ENCODE peak calls at places on chromosomes 3 and 15, in seven cellular contexts. One of them, this sample, is unnamed.

GRCh38 chr3:56971261-56971660 is 89.2 kb upstream of the SPATA12 start:
- DNase-seq in IMR-90: no peak
- DNase-seq in neuronal stem cell: no peak
- DNase-seq in H1: no peak
- DNase-seq in H9: peak; percentile 12
- DNase-seq in mesendoderm: no peak
- DNase-seq in trophoblast cell: no peak
- DNase-seq in this sample: no peak

GRCh38 chr15:50653156-50653743 is 33.3 kb downstream of the TRPM7 start:
- DNase-seq in IMR-90: no peak
- DNase-seq in neuronal stem cell: no peak
- DNase-seq in H1: no peak
- DNase-seq in H9: no peak
- DNase-seq in mesendoderm: no peak
- DNase-seq in trophoblast cell: peak; percentile 89
- DNase-seq in this sample: no peak

GRCh38 chr3:149480326-149481017 is 6.0 kb downstream of the TM4SF4 start:
- DNase-seq in IMR-90: peak; percentile 91
- DNase-seq in neuronal stem cell: peak; percentile 63
- DNase-seq in H1: peak; percentile 90
- DNase-seq in H9: peak; percentile 91
- DNase-seq in mesendoderm: peak; percentile 93
- DNase-seq in trophoblast cell: peak; percentile 53
- DNase-seq in this sample: peak; percentile 80

GRCh38 chr3:186549497-186549896 is 5.3 kb upstream of the CRYGS start:
- DNase-seq in IMR-90: no peak
- DNase-seq in neuronal stem cell: no peak
- DNase-seq in H1: no peak
- DNase-seq in H9: no peak
- DNase-seq in mesendoderm: no peak
- DNase-seq in trophoblast cell: no peak
- DNase-seq in this sample: no peak

GRCh38 chr3:14885307-14885706 is 62.1 kb upstream of the NR2C2 start:
- DNase-seq in IMR-90: no peak
- DNase-seq in neuronal stem cell: no peak
- DNase-seq in H1: no peak
- DNase-seq in H9: no peak
- DNase-seq in mesendoderm: no peak
- DNase-seq in trophoblast cell: peak; percentile 81
- DNase-seq in this sample: no peak

GRCh38 chr3:111531446-111531845 is 10.6 kb upstream of the CD96 start:
- DNase-seq in IMR-90: peak; percentile 73
- DNase-seq in neuronal stem cell: no peak
- DNase-seq in H1: no peak
- DNase-seq in H9: no peak
- DNase-seq in mesendoderm: no peak
- DNase-seq in trophoblast cell: no peak
- DNase-seq in this sample: peak; percentile 26

GRCh38 chr15:65827065-65827464 is 35.0 kb upstream of the DENND4A start:
- DNase-seq in IMR-90: no peak
- DNase-seq in neuronal stem cell: no peak
- DNase-seq in H1: no peak
- DNase-seq in H9: peak; percentile 38
- DNase-seq in mesendoderm: peak; percentile 16
- DNase-seq in trophoblast cell: peak; percentile 36
- DNase-seq in this sample: no peak

GRCh38 chr3:51966486-51966885 is 768 bp downstream of the PCBP4 start:
- DNase-seq in IMR-90: no peak
- DNase-seq in neuronal stem cell: no peak
- DNase-seq in H1: no peak
- DNase-seq in H9: no peak
- DNase-seq in mesendoderm: no peak
- DNase-seq in trophoblast cell: no peak
- DNase-seq in this sample: no peak

GRCh38 chr15:65232520-65232919 is 21.2 kb upstream of the CILP start:
- DNase-seq in IMR-90: no peak
- DNase-seq in neuronal stem cell: no peak
- DNase-seq in H1: no peak
- DNase-seq in H9: no peak
- DNase-seq in mesendoderm: no peak
- DNase-seq in trophoblast cell: no peak
- DNase-seq in this sample: no peak

GRCh38 chr3:39137991-39138803 is 15.2 kb downstream of the CSRNP1 start:
- DNase-seq in IMR-90: no peak
- DNase-seq in neuronal stem cell: no peak
- DNase-seq in H1: no peak
- DNase-seq in H9: peak; percentile 20
- DNase-seq in mesendoderm: no peak
- DNase-seq in trophoblast cell: no peak
- DNase-seq in this sample: peak; percentile 53
- H3K4me1 ChIP-seq in IMR-90: peaks cover 23% of the 10 kb centered on the region
- H3K4me1 ChIP-seq in neuronal stem cell: peaks cover 1% of the 10 kb centered on the region
- H3K4me1 ChIP-seq in H1: no peaks in the 10 kb centered on the region
- H3K4me1 ChIP-seq in H9: no peaks in the 10 kb centered on the region
- H3K4me1 ChIP-seq in mesendoderm: no peaks in the 10 kb centered on the region
- H3K4me1 ChIP-seq in trophoblast cell: peaks cover 30% of the 10 kb centered on the region
- H3K4me1 ChIP-seq in this sample: peaks cover 14% of the 10 kb centered on the region

GRCh38 chr15:71198846-71199245 is 83.6 kb downstream of the THSD4 start:
- DNase-seq in IMR-90: peak; percentile 32
- DNase-seq in neuronal stem cell: no peak
- DNase-seq in H1: no peak
- DNase-seq in H9: no peak
- DNase-seq in mesendoderm: no peak
- DNase-seq in trophoblast cell: no peak
- DNase-seq in this sample: no peak
- H2BK120ac ChIP-seq in IMR-90: peak overlapping the region; percentile 58
- H2BK120ac ChIP-seq in neuronal stem cell: no peak overlapping the region
- H2BK120ac ChIP-seq in H1: no peak overlapping the region
- H2BK120ac ChIP-seq in H9: no peak overlapping the region
- H2BK120ac ChIP-seq in mesendoderm: no peak overlapping the region
- H2BK120ac ChIP-seq in trophoblast cell: no peak overlapping the region
- H2BK120ac ChIP-seq in this sample: no peak overlapping the region

GRCh38 chr3:49133226-49133951 is 539 bp upstream of the LAMB2 start:
- DNase-seq in IMR-90: peak; percentile 85
- DNase-seq in neuronal stem cell: peak; percentile 85
- DNase-seq in H1: peak; percentile 85
- DNase-seq in H9: peak; percentile 81
- DNase-seq in mesendoderm: peak; percentile 92
- DNase-seq in trophoblast cell: peak; percentile 67
- DNase-seq in this sample: peak; percentile 94

GRCh38 chr3:49131040-49131439 is 1.8 kb downstream of the LAMB2 start:
- DNase-seq in IMR-90: no peak
- DNase-seq in neuronal stem cell: no peak
- DNase-seq in H1: no peak
- DNase-seq in H9: no peak
- DNase-seq in mesendoderm: no peak
- DNase-seq in trophoblast cell: no peak
- DNase-seq in this sample: no peak

GRCh38 chr3:49132437-49133225 is at the start of gene LAMB2:
- DNase-seq in IMR-90: peak; percentile 74
- DNase-seq in neuronal stem cell: peak; percentile 83
- DNase-seq in H1: peak; percentile 88
- DNase-seq in H9: peak; percentile 82
- DNase-seq in mesendoderm: peak; percentile 97
- DNase-seq in trophoblast cell: peak; percentile 96
- DNase-seq in this sample: peak; percentile 91

GRCh38 chr3:49132073-49132436 is 795 bp downstream of the LAMB2 start:
- DNase-seq in IMR-90: no peak
- DNase-seq in neuronal stem cell: no peak
- DNase-seq in H1: no peak
- DNase-seq in H9: no peak
- DNase-seq in mesendoderm: no peak
- DNase-seq in trophoblast cell: no peak
- DNase-seq in this sample: no peak

DNA sequence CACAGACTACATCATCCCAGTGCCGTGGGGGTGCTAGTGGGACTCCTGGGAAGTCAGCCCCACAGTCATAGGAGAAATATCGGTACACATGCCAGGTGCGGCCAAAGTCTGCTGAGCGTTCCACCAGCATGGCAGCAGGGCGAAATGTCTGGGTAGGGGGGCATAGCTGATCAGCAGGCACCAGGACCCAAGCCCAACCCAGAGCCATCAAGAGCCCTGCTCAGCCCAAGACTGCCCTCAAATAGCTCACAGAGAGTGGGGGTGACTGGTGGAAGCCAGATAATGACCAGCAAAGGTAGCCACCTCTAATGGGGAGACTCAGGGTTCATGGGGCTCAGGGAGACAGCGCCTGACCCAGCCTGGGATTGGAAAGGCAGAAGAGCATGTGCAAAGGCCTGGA is 1.3 kb downstream of the LAMB2 start:
- DNase-seq in IMR-90: no peak
- DNase-seq in neuronal stem cell: no peak
- DNase-seq in H1: no peak
- DNase-seq in H9: no peak
- DNase-seq in mesendoderm: no peak
- DNase-seq in trophoblast cell: no peak
- DNase-seq in this sample: no peak
- H3K79me1 ChIP-seq in IMR-90: peaks cover 68% of the 10 kb centered on the region
- H3K79me1 ChIP-seq in neuronal stem cell: peaks cover 3% of the 10 kb centered on the region
- H3K79me1 ChIP-seq in H1: peaks cover 4% of the 10 kb centered on the region
- H3K79me1 ChIP-seq in H9: no peaks in the 10 kb centered on the region
- H3K79me1 ChIP-seq in mesendoderm: peaks cover 3% of the 10 kb centered on the region
- H3K79me1 ChIP-seq in trophoblast cell: peaks cover 15% of the 10 kb centered on the region
- H3K79me1 ChIP-seq in this sample: peaks cover 36% of the 10 kb centered on the region

GRCh38 chr3:65886376-65886775 is 152.3 kb downstream of the MAGI1 start:
- DNase-seq in IMR-90: no peak
- DNase-seq in neuronal stem cell: no peak
- DNase-seq in H1: no peak
- DNase-seq in H9: no peak
- DNase-seq in mesendoderm: no peak
- DNase-seq in trophoblast cell: no peak
- DNase-seq in this sample: no peak
- H3K4me1 ChIP-seq in IMR-90: peaks cover 12% of the 10 kb centered on the region
- H3K4me1 ChIP-seq in neuronal stem cell: peaks cover 2% of the 10 kb centered on the region
- H3K4me1 ChIP-seq in H1: no peaks in the 10 kb centered on the region
- H3K4me1 ChIP-seq in H9: peaks cover 4% of the 10 kb centered on the region
- H3K4me1 ChIP-seq in mesendoderm: peaks cover 6% of the 10 kb centered on the region
- H3K4me1 ChIP-seq in trophoblast cell: no peaks in the 10 kb centered on the region
- H3K4me1 ChIP-seq in this sample: peaks cover 2% of the 10 kb centered on the region

GRCh38 chr3:53377794-53378193 is 30.5 kb upstream of the DCP1A start:
- DNase-seq in IMR-90: no peak
- DNase-seq in neuronal stem cell: no peak
- DNase-seq in H1: no peak
- DNase-seq in H9: no peak
- DNase-seq in mesendoderm: peak; percentile 10
- DNase-seq in trophoblast cell: no peak
- DNase-seq in this sample: no peak
- H2BK120ac ChIP-seq in IMR-90: no peak overlapping the region
- H2BK120ac ChIP-seq in neuronal stem cell: no peak overlapping the region
- H2BK120ac ChIP-seq in H1: no peak overlapping the region
- H2BK120ac ChIP-seq in H9: no peak overlapping the region
- H2BK120ac ChIP-seq in mesendoderm: no peak overlapping the region
- H2BK120ac ChIP-seq in trophoblast cell: no peak overlapping the region
- H2BK120ac ChIP-seq in this sample: no peak overlapping the region